ENCODE peak calls at places on chromosome 21, in seven cellular contexts. V is effector CD4-positive, alpha-beta T cell; H is BJ; E is adrenal gland; Z is fibroblast of the conjunctiva; O is right cardiac atrium; I is dermis microvascular lymphatic vessel endothelial cell. R is an unnamed sample.

GRCh38 chr21:38899277-38899947 is 93.7 kb downstream of the ETS2 start:
- DNase-seq in V (no peak), H (no peak), E (no peak), Z (no peak), O (no peak), I (no peak), R (no peak)

GRCh38 chr21:38542263-38542662 is 44.0 kb upstream of the ERG start:
- DNase-seq in V (no peak), H (no peak), E (no peak), Z (no peak), O (no peak), I (no peak), R (no peak)

GRCh38 chr21:35637431-35637830 is 422.9 kb downstream of the SETD4 start:
- DNase-seq in V (no peak), H (no peak), E (peak; percentile 53), Z (no peak), O (no peak), I (peak; percentile 3), R (no peak)

GRCh38 chr21:32335601-32336575 is 37.2 kb downstream of the MRAP start:
- DNase-seq in V (no peak), H (no peak), E (no peak), Z (no peak), O (no peak), I (no peak), R (no peak)

GRCh38 chr21:36744190-36744559 is 45.3 kb downstream of the SIM2 start:
- DNase-seq in V (no peak), H (no peak), E (no peak), Z (no peak), O (no peak), I (no peak), R (no peak)

GRCh38 chr21:37582613-37583012 is 216.0 kb downstream of the DYRK1A start:
- DNase-seq in V (no peak), H (no peak), E (peak; percentile 39), Z (peak; percentile 63), O (no peak), I (peak; percentile 70), R (no peak)

GRCh38 chr21:27393726-27394125 is 426.8 kb upstream of the ADAMTS5 start:
- DNase-seq in V (no peak), H (no peak), E (no peak), Z (no peak), O (no peak), I (no peak), R (no peak)

GRCh38 chr21:31184462-31184861 is 146.2 kb upstream of the KRTAP19-8 start:
- DNase-seq in V (peak; percentile 57), H (no peak), E (no peak), Z (no peak), O (no peak), I (no peak), R (no peak)

GRCh38 chr21:38293765-38294164 is 37.0 kb downstream of the KCNJ15 start:
- DNase-seq in V (no peak), H (no peak), E (peak; percentile 61), Z (no peak), O (no peak), I (no peak), R (no peak)

GRCh38 chr21:44574457-44575306 is 1.2 kb downstream of the KRTAP10-4 start:
- DNase-seq in V (no peak), H (no peak), E (no peak), Z (no peak), O (peak; percentile 31), I (no peak), R (no peak)

GRCh38 chr21:29343517-29343916 is 44.8 kb downstream of the BACH1 start:
- DNase-seq in V (no peak), H (peak; percentile 39), E (no peak), Z (no peak), O (no peak), I (peak; percentile 68), R (no peak)

GRCh38 chr21:42663860-42664535 is 10.6 kb downstream of the PDE9A start:
- DNase-seq in V (no peak), H (no peak), E (no peak), Z (no peak), O (peak; percentile 76), I (no peak), R (no peak)

GRCh38 chr21:15801352-15801863 is 71.6 kb downstream of the USP25 start:
- DNase-seq in V (no peak), H (no peak), E (no peak), Z (no peak), O (no peak), I (no peak), R (no peak)

GRCh38 chr21:38683222-38683621 is 122.5 kb upstream of the ETS2 start:
- DNase-seq in V (no peak), H (no peak), E (no peak), Z (no peak), O (no peak), I (no peak), R (no peak)

GRCh38 chr21:35926003-35926541 is 134.3 kb downstream of the SETD4 start:
- DNase-seq in V (no peak), H (no peak), E (no peak), Z (no peak), O (no peak), I (no peak), R (no peak)